ENCODE peak calls at places on chromosomes 1 and 21, in nine cellular contexts. M is mucosa of gallbladder; B is fibroblast of lung; G is activated naive CD8-positive, alpha-beta T cell treated with anti-CD3 and anti-CD28 coated beads, Interleukin-2, amount 50 U/mL, for 16 hours; L is LoVo; P is upper lobe of right lung; D is neural progenitor cell; J is AG10803; Z is GM13977. V is an unnamed sample.

GRCh38 chr1:218930879-218931278 is 242.8 kb upstream of the LYPLAL1 start:
- DNase-seq in M (no peak), B (peak), G (no peak), L (no peak), P (no peak), D (no peak), J (peak), Z (no peak), V (no peak)

GRCh38 chr1:151370211-151370911 is 2.1 kb downstream of the SELENBP1 start:
- DNase-seq in M (no peak), B (no peak), G (no peak), L (no peak), P (peak), D (no peak), J (no peak), Z (no peak), V (no peak)

GRCh38 chr1:217191441-217191840 is 439.4 kb downstream of the GPATCH2 start:
- DNase-seq in M (no peak), B (no peak), G (no peak), L (no peak), P (no peak), D (no peak), J (no peak), Z (no peak), V (no peak)

GRCh38 chr1:54537611-54538010 is 10.4 kb upstream of the ACOT11 start:
- DNase-seq in M (no peak), B (no peak), G (no peak), L (no peak), P (no peak), D (no peak), J (no peak), Z (no peak), V (no peak)

GRCh38 chr1:103327054-103327719 is 198.3 kb upstream of the RNPC3 start:
- DNase-seq in M (no peak), B (no peak), G (no peak), L (no peak), P (no peak), D (no peak), J (no peak), Z (no peak), V (no peak)

GRCh38 chr1:1403543-1404112 is 3.5 kb downstream of the MRPL20 start:
- DNase-seq in M (no peak), B (no peak), G (no peak), L (no peak), P (no peak), D (no peak), J (no peak), Z (no peak), V (no peak)

GRCh38 chr21:35521852-35522505 is 472.9 kb upstream of the RUNX1 start:
- DNase-seq in M (no peak), B (no peak), G (no peak), L (no peak), P (no peak), D (no peak), J (no peak), Z (no peak), V (no peak)

GRCh38 chr1:163298340-163298739 is 23.4 kb upstream of the NUF2 start:
- DNase-seq in M (no peak), B (no peak), G (no peak), L (peak), P (no peak), D (no peak), J (no peak), Z (no peak), V (no peak)

GRCh38 chr1:120178799-120179419 is 2.6 kb upstream of the SEC22B start:
- DNase-seq in M (no peak), B (peak), G (no peak), L (no peak), P (no peak), D (peak), J (peak), Z (no peak), V (peak)